ENCODE peak calls at places on chromosomes 16 and 17, in nine cellular contexts. Z is T-helper 1 cell; K is hepatic stellate cell; Q is stimulated activated CD4-positive, alpha-beta T cell treated with anti-CD3 and anti-CD28 coated beads, Interleukin-4, amount 100 ng/mL, for 24 hours; S is ACHN; T is activated T-cell treated with anti-CD3 and anti-CD28 coated beads for 1 hour; U is activated T-helper 1 cell treated with anti-CD3 and anti-CD28 coated beads, Interleukin-12 subunit alpha, Interleukin-12 subunit beta, Interleukin-2, Interleukin-4 antibody, amounts not matched to agents 30 ng/mL and 10 ng/mL and 1 ng/mL, durations not matched to agents 14 hours and 24 hours and 36 hours; H is ELR; M is pancreas. L is an unnamed sample.

GRCh38 chr17:7613769-7614421 is 802 bp downstream of the FXR2 start:
- DNase-seq in H (peak; percentile 76), M (no peak), T (no peak), Z (no peak), S (peak; percentile 50), Q (no peak), K (peak; percentile 58), U (no peak), L (peak; percentile 41)

GRCh38 chr17:81940538-81941483 is 3.7 kb upstream of the PYCR1 start:
- DNase-seq in H (no peak), M (no peak), T (no peak), S (no peak), K (no peak), Q (no peak), Z (no peak), U (no peak), L (no peak)

GRCh38 chr17:4940625-4941021 is 555 bp downstream of the RNF167 start:
- DNase-seq in T (no peak), U (peak; percentile 56), K (no peak), S (peak; percentile 32), M (no peak), H (peak; percentile 51), Z (peak; percentile 31), Q (peak; percentile 49), L (no peak)

GRCh38 chr17:10802487-10803284 is 1.2 kb downstream of the TMEM238L start:
- DNase-seq in S (no peak), H (no peak), T (no peak), Q (no peak), M (no peak), Z (no peak), K (no peak), U (no peak), L (peak; percentile 23)

GRCh38 chr16:90020838-90021382 is 1.7 kb upstream of the DBNDD1 start:
- DNase-seq in K (no peak), Z (no peak), H (peak; percentile 78), Q (no peak), U (no peak), T (no peak), S (no peak), M (no peak), L (no peak)

GRCh38 chr17:74840989-74841666 is 18.6 kb downstream of the GRIN2C start:
- DNase-seq in K (peak; percentile 74), U (no peak), S (no peak), H (peak; percentile 53), Q (no peak), T (no peak), M (no peak), Z (no peak), L (no peak)

GRCh38 chr17:143785-144281 is 6.5 kb downstream of the SCGB1C2 start:
- DNase-seq in M (peak; percentile 81), U (peak; percentile 83), K (peak; percentile 87), Q (peak; percentile 88), T (peak; percentile 81), S (peak; percentile 75), Z (peak; percentile 78), H (peak; percentile 65), L (peak; percentile 81)

GRCh38 chr16:49129935-49130334 is 151.7 kb downstream of the CBLN1 start:
- DNase-seq in H (no peak), Z (no peak), T (no peak), K (no peak), U (no peak), S (no peak), M (no peak), Q (no peak), L (no peak)

GRCh38 chr17:41396340-41396739 is 1.1 kb downstream of the KRT31 start:
- DNase-seq in H (no peak), U (no peak), S (no peak), M (no peak), Q (no peak), K (no peak), T (no peak), Z (no peak), L (no peak)

GRCh38 chr17:82012482-82013295 is 10.0 kb downstream of the CENPX start:
- DNase-seq in K (no peak), M (no peak), S (no peak), Q (no peak), U (no peak), H (no peak), Z (no peak), T (no peak), L (no peak)

GRCh38 chr17:62057696-62058095 is 7.4 kb downstream of the MED13 start:
- DNase-seq in U (no peak), Q (no peak), T (no peak), K (no peak), S (no peak), M (no peak), Z (no peak), H (no peak), L (no peak)

GRCh38 chr16:86575754-86576557 is 2.4 kb upstream of the FOXL1 start:
- DNase-seq in U (peak; percentile 32), Z (peak; percentile 29), K (peak; percentile 94), M (peak; percentile 40), T (no peak), S (peak; percentile 98), H (peak; percentile 98), Q (peak; percentile 46), L (peak; percentile 73)

GRCh38 chr16:81868057-81868748 is 89.1 kb downstream of the PLCG2 start:
- DNase-seq in T (no peak), H (no peak), Z (no peak), K (no peak), M (no peak), S (no peak), Q (no peak), U (no peak), L (no peak)

GRCh38 chr17:42253601-42254000 is 22.6 kb downstream of the STAT5B start:
- DNase-seq in K (no peak), Z (no peak), M (no peak), U (no peak), H (peak; percentile 22), T (no peak), S (no peak), Q (no peak), L (no peak)

GRCh38 chr16:28295213-28295612 is 2.9 kb downstream of the SBK1 start:
- DNase-seq in K (no peak), T (no peak), Q (no peak), Z (no peak), H (no peak), M (no peak), U (no peak), S (no peak), L (no peak)